ENCODE peak calls at places on chromosomes 6 and 20, in five cellular contexts. One of them, this sample, is unnamed.

GRCh38 chr20:7691647-7692046 is 248.6 kb downstream of the HAO1 start:
- DNase-seq in adipocyte: no peak
- DNase-seq in stimulated activated naive CD4-positive, alpha-beta T cell: no peak
- DNase-seq in NCI-H1436: no peak
- DNase-seq in type B pancreatic cell: no peak
- DNase-seq in this sample: no peak

GRCh38 chr6:150835620-150836019 is 29.9 kb upstream of the MTHFD1L start:
- DNase-seq in adipocyte: no peak
- DNase-seq in stimulated activated naive CD4-positive, alpha-beta T cell: no peak
- DNase-seq in NCI-H1436: no peak
- DNase-seq in type B pancreatic cell: no peak
- DNase-seq in this sample: no peak

GRCh38 chr20:14644698-14645097 is 307.3 kb upstream of the FLRT3 start:
- DNase-seq in adipocyte: no peak
- DNase-seq in stimulated activated naive CD4-positive, alpha-beta T cell: no peak
- DNase-seq in NCI-H1436: peak
- DNase-seq in type B pancreatic cell: no peak
- DNase-seq in this sample: no peak

GRCh38 chr6:73579851-73580246 is 59.0 kb upstream of the EEF1A1 start:
- DNase-seq in adipocyte: peak
- DNase-seq in stimulated activated naive CD4-positive, alpha-beta T cell: no peak
- DNase-seq in NCI-H1436: no peak
- DNase-seq in type B pancreatic cell: no peak
- DNase-seq in this sample: no peak

GRCh38 chr6:139920027-139920851 is 545.8 kb upstream of the CITED2 start:
- DNase-seq in adipocyte: no peak
- DNase-seq in stimulated activated naive CD4-positive, alpha-beta T cell: no peak
- DNase-seq in NCI-H1436: no peak
- DNase-seq in type B pancreatic cell: no peak
- DNase-seq in this sample: no peak

GRCh38 chr6:134956032-134956431 is 6.1 kb upstream of the ALDH8A1 start:
- DNase-seq in adipocyte: no peak
- DNase-seq in stimulated activated naive CD4-positive, alpha-beta T cell: no peak
- DNase-seq in NCI-H1436: no peak
- DNase-seq in type B pancreatic cell: no peak
- DNase-seq in this sample: no peak

GRCh38 chr6:155328539-155329459 is 14.5 kb upstream of the TFB1M start:
- DNase-seq in adipocyte: no peak
- DNase-seq in stimulated activated naive CD4-positive, alpha-beta T cell: no peak
- DNase-seq in NCI-H1436: peak
- DNase-seq in type B pancreatic cell: no peak
- DNase-seq in this sample: no peak

GRCh38 chr20:9520096-9520495 is 5.7 kb downstream of the LAMP5 start:
- DNase-seq in adipocyte: no peak
- DNase-seq in stimulated activated naive CD4-positive, alpha-beta T cell: no peak
- DNase-seq in NCI-H1436: no peak
- DNase-seq in type B pancreatic cell: no peak
- DNase-seq in this sample: no peak

GRCh38 chr6:44569931-44570385 is 182.5 kb downstream of the CDC5L start:
- DNase-seq in adipocyte: peak
- DNase-seq in stimulated activated naive CD4-positive, alpha-beta T cell: no peak
- DNase-seq in NCI-H1436: no peak
- DNase-seq in type B pancreatic cell: peak
- DNase-seq in this sample: no peak

GRCh38 chr6:117791012-117791411 is 115.7 kb downstream of the NUS1 start:
- DNase-seq in adipocyte: no peak
- DNase-seq in stimulated activated naive CD4-positive, alpha-beta T cell: no peak
- DNase-seq in NCI-H1436: no peak
- DNase-seq in type B pancreatic cell: no peak
- DNase-seq in this sample: no peak

GRCh38 chr6:16769986-16770376 is 8.7 kb upstream of the ATXN1 start:
- DNase-seq in adipocyte: peak
- DNase-seq in stimulated activated naive CD4-positive, alpha-beta T cell: no peak
- DNase-seq in NCI-H1436: no peak
- DNase-seq in type B pancreatic cell: no peak
- DNase-seq in this sample: no peak